ENCODE peak calls at places on chromosome X, in six cellular contexts. A is GM13976, B is left ventricle myocardium inferior, L is right lobe of liver, O is epithelial cell of esophagus, P is HL-60. S is an unnamed sample.

GRCh38 chrX:7943600-7944245 is 16.5 kb upstream of the PNPLA4 start:
- DNase-seq in A (no peak), B (no peak), L (no peak), O (peak), P (no peak), S (no peak)

GRCh38 chrX:45852884-45853283 is 652.2 kb upstream of the DIPK2B start:
- DNase-seq in A (no peak), B (no peak), L (no peak), O (peak), P (no peak), S (no peak)

GRCh38 chrX:349196-349595 is 30.6 kb upstream of the GTPBP6 start:
- DNase-seq in A (no peak), B (peak), L (peak), O (no peak), P (no peak), S (peak)

GRCh38 chrX:22433292-22434070 is 160.8 kb downstream of the CBLL2 start:
- DNase-seq in A (no peak), B (peak), L (no peak), O (no peak), P (no peak), S (no peak)

GRCh38 chrX:1205681-1206611 is 6.5 kb downstream of the CRLF2 start:
- DNase-seq in A (no peak), B (no peak), L (no peak), O (peak), P (no peak), S (no peak)

GRCh38 chrX:130885996-130886395 is 17.0 kb downstream of the ENOX2 start:
- DNase-seq in A (no peak), B (no peak), L (no peak), O (no peak), P (no peak), S (no peak)

GRCh38 chrX:19554786-19555185 is 39.5 kb upstream of the MAP3K15 start:
- DNase-seq in A (no peak), B (no peak), L (no peak), O (peak), P (peak), S (no peak)

GRCh38 chrX:124358796-124359386 is 12.5 kb downstream of the SH2D1A start:
- DNase-seq in A (no peak), B (no peak), L (no peak), O (no peak), P (no peak), S (no peak)

GRCh38 chrX:15418041-15418706 is 34.0 kb upstream of the VEGFD start:
- DNase-seq in A (no peak), B (no peak), L (no peak), O (no peak), P (no peak), S (no peak)

GRCh38 chrX:103640401-103641155 is 11.8 kb downstream of the TCEAL1 start:
- DNase-seq in A (no peak), B (no peak), L (no peak), O (peak), P (no peak), S (no peak)

GRCh38 chrX:72297953-72298730 is 7.6 kb downstream of the CITED1 start:
- DNase-seq in A (peak), B (no peak), L (no peak), O (peak), P (peak), S (no peak)

GRCh38 chrX:78652971-78653822 is 5.9 kb downstream of the RTL3 start:
- DNase-seq in A (no peak), B (no peak), L (no peak), O (peak), P (peak), S (no peak)

GRCh38 chrX:44352739-44353138 is 9.3 kb upstream of the EFHC2 start:
- DNase-seq in A (no peak), B (no peak), L (no peak), O (peak), P (no peak), S (no peak)

GRCh38 chrX:42117318-42117717 is 194.0 kb upstream of the CASK start:
- DNase-seq in A (no peak), B (no peak), L (no peak), O (no peak), P (no peak), S (no peak)

GRCh38 chrX:71935542-71935941 is 24.9 kb downstream of the NHSL2 start:
- DNase-seq in A (no peak), B (no peak), L (no peak), O (no peak), P (no peak), S (no peak)

GRCh38 chrX:56792270-56793111 is 63.4 kb downstream of the NBDY start:
- DNase-seq in A (no peak), B (no peak), L (peak), O (no peak), P (no peak), S (peak)

GRCh38 chrX:45710081-45710801 is 509.6 kb upstream of the DIPK2B start:
- DNase-seq in A (peak), B (no peak), L (no peak), O (peak), P (no peak), S (no peak)

GRCh38 chrX:24355095-24355494 is 5.3 kb upstream of the SUPT20HL1 start:
- DNase-seq in A (no peak), B (no peak), L (no peak), O (peak), P (no peak), S (no peak)

GRCh38 chrX:70132244-70132643 is 1.0 kb upstream of the IGBP1 start:
- DNase-seq in A (no peak), B (no peak), L (no peak), O (peak), P (peak), S (no peak)

GRCh38 chrX:10231461-10231860 is 74.7 kb downstream of the CLCN4 start:
- DNase-seq in A (no peak), B (no peak), L (no peak), O (peak), P (no peak), S (no peak)

GRCh38 chrX:136076942-136077341 is 70.4 kb upstream of the FHL1 start:
- DNase-seq in A (no peak), B (no peak), L (no peak), O (no peak), P (no peak), S (no peak)

GRCh38 chrX:106170318-106170717 is 2.2 kb downstream of the PWWP3B start:
- DNase-seq in A (no peak), B (no peak), L (no peak), O (peak), P (no peak), S (no peak)

GRCh38 chrX:129698150-129698549 is 40.6 kb upstream of the XPNPEP2 start:
- DNase-seq in A (no peak), B (no peak), L (no peak), O (peak), P (no peak), S (no peak)

GRCh38 chrX:129706395-129707072 is 32.2 kb upstream of the XPNPEP2 start:
- DNase-seq in A (no peak), B (peak), L (peak), O (no peak), P (no peak), S (no peak)

GRCh38 chrX:29487714-29488113 is 727.6 kb upstream of the MAGEB2 start:
- DNase-seq in A (no peak), B (no peak), L (no peak), O (no peak), P (no peak), S (no peak)

DNA sequence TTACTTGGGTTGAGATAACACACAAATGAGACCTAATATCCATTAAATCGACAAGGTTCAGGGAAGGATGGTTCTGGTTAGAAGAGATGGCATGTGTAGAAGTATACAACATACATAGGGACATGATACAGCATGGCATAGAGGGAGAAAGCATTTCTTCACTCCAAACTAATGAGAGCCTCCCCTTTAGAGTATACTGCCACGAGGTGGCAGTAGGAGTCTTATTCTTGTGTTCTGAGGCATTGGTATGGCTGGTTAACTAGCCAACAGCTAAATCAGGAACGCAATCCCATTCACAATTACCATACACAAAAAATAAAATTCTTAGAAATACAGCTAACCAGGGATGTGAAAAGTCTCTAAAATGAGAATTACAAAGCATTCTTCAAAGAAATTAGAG is 29.1 kb upstream of the TRO start:
- DNase-seq in A (peak), B (no peak), L (no peak), O (peak), P (peak), S (no peak)
- TF ChIP-seq CTCF in A (peak), B (peak), L (peak), O (peak), P (peak), S (peak)

GRCh38 chrX:112669834-112670233 is 9.9 kb downstream of the LHFPL1 start:
- DNase-seq in A (no peak), B (no peak), L (no peak), O (no peak), P (no peak), S (no peak)

GRCh38 chrX:112668476-112669404 is 11.0 kb downstream of the LHFPL1 start:
- DNase-seq in A (no peak), B (no peak), L (no peak), O (no peak), P (no peak), S (no peak)

GRCh38 chrX:112672788-112673560 is 6.8 kb downstream of the LHFPL1 start:
- DNase-seq in A (no peak), B (no peak), L (no peak), O (no peak), P (no peak), S (no peak)

GRCh38 chrX:112670290-112670689 is 9.4 kb downstream of the LHFPL1 start:
- DNase-seq in A (no peak), B (no peak), L (no peak), O (no peak), P (no peak), S (no peak)

GRCh38 chrX:112670964-112671363 is 8.8 kb downstream of the LHFPL1 start:
- DNase-seq in A (no peak), B (peak), L (no peak), O (no peak), P (no peak), S (no peak)
- TF ChIP-seq CTCF in A (no peak), B (no peak), L (no peak), O (no peak), P (no peak), S (no peak)

GRCh38 chrX:119121341-119121740 is 6.3 kb downstream of the KIAA1210 start:
- DNase-seq in A (no peak), B (no peak), L (no peak), O (peak), P (no peak), S (no peak)

GRCh38 chrX:119118780-119119395 is 8.7 kb downstream of the KIAA1210 start:
- DNase-seq in A (peak), B (peak), L (peak), O (peak), P (peak), S (no peak)
- TF ChIP-seq CTCF in A (peak), B (peak), L (peak), O (peak), P (peak), S (peak)

GRCh38 chrX:17592117-17592516 is 145.2 kb upstream of the SCML1 start:
- DNase-seq in A (no peak), B (no peak), L (no peak), O (no peak), P (no peak), S (no peak)

GRCh38 chrX:17587352-17587751 is 149.9 kb upstream of the SCML1 start:
- DNase-seq in A (no peak), B (no peak), L (no peak), O (no peak), P (no peak), S (no peak)

GRCh38 chrX:17591741-17592110 is 145.6 kb upstream of the SCML1 start:
- DNase-seq in A (no peak), B (no peak), L (no peak), O (peak), P (no peak), S (no peak)

GRCh38 chrX:17588303-17588702 is 149.0 kb upstream of the SCML1 start:
- DNase-seq in A (no peak), B (no peak), L (no peak), O (no peak), P (no peak), S (no peak)

DNA sequence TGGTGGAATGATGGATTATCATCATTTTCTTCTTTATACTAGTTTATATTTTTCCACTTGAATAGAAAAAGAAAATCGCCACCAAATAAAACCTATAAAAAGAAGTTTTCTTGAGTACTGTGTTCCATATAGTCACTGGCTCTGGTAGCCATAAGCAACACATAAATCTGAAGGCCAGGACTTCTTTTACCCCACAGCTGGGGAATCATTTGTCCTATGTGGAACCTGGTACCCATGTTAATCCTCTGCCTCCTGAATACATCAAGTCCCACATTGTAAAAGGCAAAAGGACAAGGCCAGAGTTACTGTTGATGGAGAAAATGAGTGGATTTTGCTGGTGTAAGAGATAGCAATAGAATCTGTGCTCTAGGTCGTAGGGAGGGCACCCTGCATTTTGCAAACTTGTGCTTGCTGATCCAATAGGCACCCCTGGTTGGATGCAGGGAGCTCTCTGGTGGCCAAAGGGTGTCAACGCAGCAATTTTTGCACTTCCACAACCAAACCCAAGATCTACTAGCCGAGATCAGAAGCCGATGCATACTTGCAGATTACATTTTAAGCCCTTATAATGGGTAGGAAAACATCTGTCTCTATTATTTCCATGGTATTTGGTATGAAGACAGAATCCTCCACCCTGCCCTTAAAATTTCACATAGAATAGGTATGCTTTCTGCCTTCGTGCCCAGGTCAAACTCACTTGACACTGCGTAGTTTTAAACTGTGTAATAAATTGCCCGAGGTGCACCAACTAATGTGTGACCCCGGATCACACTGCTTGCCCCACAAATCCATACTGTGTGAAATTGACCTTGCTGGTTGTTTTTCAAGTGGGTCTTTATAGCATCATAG is 146.2 kb upstream of the SCML1 start:
- DNase-seq in A (peak), B (peak), L (peak), O (peak), P (peak), S (no peak)
- TF ChIP-seq CTCF in A (peak), B (peak), L (peak), O (peak), P (peak), S (peak)

GRCh38 chrX:26914232-26914631 is 548.9 kb downstream of the PPP4R3C start:
- DNase-seq in A (no peak), B (no peak), L (no peak), O (no peak), P (no peak), S (no peak)

GRCh38 chrX:26915064-26915463 is 548.1 kb downstream of the PPP4R3C start:
- DNase-seq in A (no peak), B (no peak), L (no peak), O (peak), P (no peak), S (no peak)

GRCh38 chrX:26922278-26922677 is 540.9 kb downstream of the PPP4R3C start:
- DNase-seq in A (no peak), B (no peak), L (no peak), O (peak), P (no peak), S (no peak)

DNA sequence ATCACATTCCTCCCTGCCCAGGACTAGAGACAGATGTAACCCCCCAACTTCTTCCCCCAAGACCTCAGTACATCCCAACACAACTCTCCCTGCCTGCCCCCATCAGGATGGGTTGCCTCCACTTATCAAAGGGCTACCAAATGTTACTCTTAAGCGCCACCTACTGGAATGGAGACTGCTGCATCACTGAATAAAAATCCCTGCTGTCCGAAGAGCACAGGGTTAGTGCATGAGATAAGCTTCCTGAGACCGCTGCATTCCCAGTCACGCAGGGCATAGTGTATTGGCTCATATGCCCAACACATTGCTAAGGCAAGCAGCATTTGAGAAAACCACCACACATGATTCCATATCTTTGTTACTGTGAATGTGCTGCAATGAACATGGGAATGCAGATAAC is 544.5 kb downstream of the PPP4R3C start:
- DNase-seq in A (peak), B (no peak), L (no peak), O (peak), P (peak), S (no peak)
- TF ChIP-seq CTCF in A (peak), B (peak), L (peak), O (peak), P (peak), S (peak)

DNA sequence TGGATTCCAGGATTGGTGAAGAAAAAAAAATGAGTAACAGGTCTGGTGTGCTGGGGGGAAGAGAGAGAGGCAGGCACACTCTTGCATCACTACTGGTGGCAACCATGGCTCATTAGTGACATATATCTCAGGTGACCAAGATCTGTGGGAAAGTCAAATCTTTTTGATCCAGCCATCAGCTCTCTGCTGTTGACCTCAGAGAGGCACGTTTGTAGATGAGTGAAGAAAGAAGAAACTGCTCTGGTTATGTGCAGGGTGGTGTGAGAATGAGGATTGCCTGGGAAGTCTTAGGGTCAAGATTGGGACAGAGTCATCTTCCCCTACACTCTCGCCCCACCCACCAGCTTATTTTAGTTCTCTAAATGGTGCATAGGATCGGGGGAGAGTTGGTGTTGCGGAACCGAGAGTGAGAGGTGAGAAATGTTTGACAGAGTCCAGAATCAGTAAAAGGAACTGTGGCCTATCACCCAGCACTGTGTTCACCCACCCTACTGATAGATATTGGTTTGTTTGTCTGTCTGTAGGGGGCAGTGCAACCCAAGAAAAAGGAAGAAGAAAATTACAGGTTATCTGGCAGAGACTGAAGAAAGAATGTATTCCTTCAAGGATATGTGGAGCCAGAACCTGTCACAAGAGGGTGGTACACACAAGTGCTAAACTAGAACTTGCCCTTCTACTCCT is 21.9 kb downstream of the ARMCX6 start:
- DNase-seq in A (peak), B (no peak), L (no peak), O (peak), P (peak), S (no peak)
- TF ChIP-seq CTCF in A (peak), B (peak), L (peak), O (peak), P (no peak), S (peak)

DNA sequence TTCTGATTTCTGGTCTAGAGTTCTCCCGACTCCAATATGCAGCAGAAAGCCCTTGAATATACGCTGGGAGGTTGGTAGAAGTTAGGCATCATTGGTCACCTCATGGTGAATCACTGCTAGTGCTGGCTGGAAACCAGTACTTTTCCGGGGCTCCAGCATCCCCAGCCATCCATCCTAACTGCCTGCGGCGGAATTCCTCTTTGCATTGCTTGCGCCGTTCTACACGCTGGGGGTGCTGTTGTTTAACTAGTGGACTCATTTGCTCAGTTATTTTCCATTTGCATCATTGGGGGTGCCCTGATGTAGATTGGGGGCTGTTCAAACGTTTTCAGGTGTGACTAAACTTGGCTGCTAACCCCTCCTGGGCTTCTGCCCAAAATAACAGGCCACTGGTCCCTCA is 23.3 kb upstream of the GPR50 start:
- DNase-seq in A (no peak), B (no peak), L (no peak), O (peak), P (no peak), S (no peak)
- TF ChIP-seq CTCF in A (no peak), B (peak), L (no peak), O (no peak), P (no peak), S (peak)

S was measured in chondrocyte.